ENCODE peak calls at places on chromosomes 2 and 18, in nine cellular contexts. One of them, this sample, is unnamed.

GRCh38 chr2:119856469-119856901 is 96.8 kb downstream of the PTPN4 start:
- DNase-seq in SK-N-SH: no peak
- DNase-seq in GM23338: no peak
- DNase-seq in HepG2: no peak
- DNase-seq in K562: peak
- DNase-seq in GM12878: no peak
- DNase-seq in A549: no peak
- DNase-seq in Panc1: no peak
- DNase-seq in HCT116: no peak
- DNase-seq in this sample: no peak

GRCh38 chr2:232525796-232526195 is at the start of gene CHRND:
- DNase-seq in SK-N-SH: peak
- DNase-seq in GM23338: no peak
- DNase-seq in GM12878: no peak
- DNase-seq in K562: no peak
- DNase-seq in A549: peak
- DNase-seq in HCT116: no peak
- DNase-seq in Panc1: no peak
- DNase-seq in HepG2: peak
- DNase-seq in this sample: no peak

GRCh38 chr2:196263181-196263747 is 91.9 kb upstream of the STK17B start:
- DNase-seq in GM23338: no peak
- DNase-seq in HepG2: no peak
- DNase-seq in A549: no peak
- DNase-seq in GM12878: peak
- DNase-seq in K562: peak
- DNase-seq in SK-N-SH: no peak
- DNase-seq in Panc1: no peak
- DNase-seq in HCT116: no peak
- DNase-seq in this sample: peak

GRCh38 chr2:29114841-29115609 is at the start of gene CLIP4:
- DNase-seq in GM23338: peak
- DNase-seq in HCT116: no peak
- DNase-seq in HepG2: no peak
- DNase-seq in K562: no peak
- DNase-seq in A549: peak
- DNase-seq in GM12878: no peak
- DNase-seq in Panc1: no peak
- DNase-seq in SK-N-SH: peak
- DNase-seq in this sample: no peak

GRCh38 chr2:79984476-79984875 is 320.1 kb downstream of the LRRTM1 start:
- DNase-seq in SK-N-SH: no peak
- DNase-seq in GM12878: no peak
- DNase-seq in A549: no peak
- DNase-seq in HCT116: no peak
- DNase-seq in GM23338: no peak
- DNase-seq in HepG2: no peak
- DNase-seq in Panc1: no peak
- DNase-seq in K562: no peak
- DNase-seq in this sample: no peak

GRCh38 chr2:241546771-241547498 is 11.6 kb upstream of the BOK start:
- DNase-seq in SK-N-SH: peak
- DNase-seq in GM23338: peak
- DNase-seq in HCT116: no peak
- DNase-seq in Panc1: no peak
- DNase-seq in HepG2: peak
- DNase-seq in GM12878: no peak
- DNase-seq in A549: no peak
- DNase-seq in K562: peak
- DNase-seq in this sample: no peak

GRCh38 chr2:8118940-8119781 is 562.7 kb upstream of the ID2 start:
- DNase-seq in HCT116: no peak
- DNase-seq in HepG2: no peak
- DNase-seq in A549: no peak
- DNase-seq in GM23338: no peak
- DNase-seq in SK-N-SH: no peak
- DNase-seq in K562: no peak
- DNase-seq in GM12878: no peak
- DNase-seq in Panc1: no peak
- DNase-seq in this sample: no peak

GRCh38 chr18:25349926-25350560 is 1.9 kb downstream of the ZNF521 start:
- DNase-seq in Panc1: no peak
- DNase-seq in GM23338: peak
- DNase-seq in K562: no peak
- DNase-seq in A549: no peak
- DNase-seq in HepG2: no peak
- DNase-seq in HCT116: no peak
- DNase-seq in GM12878: no peak
- DNase-seq in SK-N-SH: peak
- DNase-seq in this sample: no peak

GRCh38 chr2:205510345-205510744 is 172.0 kb upstream of the NRP2 start:
- DNase-seq in Panc1: no peak
- DNase-seq in K562: no peak
- DNase-seq in HCT116: no peak
- DNase-seq in HepG2: peak
- DNase-seq in GM23338: no peak
- DNase-seq in A549: no peak
- DNase-seq in GM12878: no peak
- DNase-seq in SK-N-SH: no peak
- DNase-seq in this sample: no peak

GRCh38 chr2:44205169-44205568 is 36.5 kb downstream of the PPM1B start:
- DNase-seq in Panc1: no peak
- DNase-seq in HepG2: no peak
- DNase-seq in SK-N-SH: no peak
- DNase-seq in GM12878: peak
- DNase-seq in HCT116: no peak
- DNase-seq in K562: no peak
- DNase-seq in GM23338: no peak
- DNase-seq in A549: no peak
- DNase-seq in this sample: no peak

GRCh38 chr2:177784449-177784845 is 288.1 kb downstream of the PDE11A start:
- DNase-seq in SK-N-SH: no peak
- DNase-seq in K562: no peak
- DNase-seq in HCT116: no peak
- DNase-seq in Panc1: no peak
- DNase-seq in A549: no peak
- DNase-seq in GM23338: no peak
- DNase-seq in GM12878: no peak
- DNase-seq in HepG2: no peak
- DNase-seq in this sample: no peak
- TF ChIP-seq REST in SK-N-SH: no peak
- TF ChIP-seq REST in K562: no peak
- TF ChIP-seq REST in HCT116: no peak
- TF ChIP-seq REST in Panc1: no peak
- TF ChIP-seq REST in A549: no peak
- TF ChIP-seq REST in GM23338: no peak
- TF ChIP-seq REST in GM12878: no peak
- TF ChIP-seq REST in HepG2: no peak
- TF ChIP-seq REST in this sample: no peak

GRCh38 chr2:170885130-170885791 is 43.8 kb upstream of the GORASP2 start:
- DNase-seq in HCT116: no peak
- DNase-seq in GM12878: no peak
- DNase-seq in SK-N-SH: no peak
- DNase-seq in K562: no peak
- DNase-seq in HepG2: no peak
- DNase-seq in GM23338: peak
- DNase-seq in A549: no peak
- DNase-seq in Panc1: no peak
- DNase-seq in this sample: no peak
- TF ChIP-seq CTCF in HCT116: no peak
- TF ChIP-seq CTCF in GM12878: no peak
- TF ChIP-seq CTCF in SK-N-SH: peak
- TF ChIP-seq CTCF in K562: peak
- TF ChIP-seq CTCF in HepG2: no peak
- TF ChIP-seq CTCF in GM23338: no peak
- TF ChIP-seq CTCF in A549: no peak
- TF ChIP-seq CTCF in Panc1: no peak
- TF ChIP-seq CTCF in this sample: no peak

GRCh38 chr2:39050109-39050508 is 70.7 kb downstream of the SOS1 start:
- DNase-seq in HCT116: no peak
- DNase-seq in GM12878: no peak
- DNase-seq in A549: no peak
- DNase-seq in HepG2: no peak
- DNase-seq in GM23338: no peak
- DNase-seq in K562: no peak
- DNase-seq in Panc1: no peak
- DNase-seq in SK-N-SH: no peak
- DNase-seq in this sample: no peak
- TF ChIP-seq REST in HCT116: no peak
- TF ChIP-seq REST in GM12878: no peak
- TF ChIP-seq REST in A549: no peak
- TF ChIP-seq REST in HepG2: no peak
- TF ChIP-seq REST in GM23338: no peak
- TF ChIP-seq REST in K562: no peak
- TF ChIP-seq REST in Panc1: no peak
- TF ChIP-seq REST in SK-N-SH: no peak
- TF ChIP-seq REST in this sample: no peak

DNA sequence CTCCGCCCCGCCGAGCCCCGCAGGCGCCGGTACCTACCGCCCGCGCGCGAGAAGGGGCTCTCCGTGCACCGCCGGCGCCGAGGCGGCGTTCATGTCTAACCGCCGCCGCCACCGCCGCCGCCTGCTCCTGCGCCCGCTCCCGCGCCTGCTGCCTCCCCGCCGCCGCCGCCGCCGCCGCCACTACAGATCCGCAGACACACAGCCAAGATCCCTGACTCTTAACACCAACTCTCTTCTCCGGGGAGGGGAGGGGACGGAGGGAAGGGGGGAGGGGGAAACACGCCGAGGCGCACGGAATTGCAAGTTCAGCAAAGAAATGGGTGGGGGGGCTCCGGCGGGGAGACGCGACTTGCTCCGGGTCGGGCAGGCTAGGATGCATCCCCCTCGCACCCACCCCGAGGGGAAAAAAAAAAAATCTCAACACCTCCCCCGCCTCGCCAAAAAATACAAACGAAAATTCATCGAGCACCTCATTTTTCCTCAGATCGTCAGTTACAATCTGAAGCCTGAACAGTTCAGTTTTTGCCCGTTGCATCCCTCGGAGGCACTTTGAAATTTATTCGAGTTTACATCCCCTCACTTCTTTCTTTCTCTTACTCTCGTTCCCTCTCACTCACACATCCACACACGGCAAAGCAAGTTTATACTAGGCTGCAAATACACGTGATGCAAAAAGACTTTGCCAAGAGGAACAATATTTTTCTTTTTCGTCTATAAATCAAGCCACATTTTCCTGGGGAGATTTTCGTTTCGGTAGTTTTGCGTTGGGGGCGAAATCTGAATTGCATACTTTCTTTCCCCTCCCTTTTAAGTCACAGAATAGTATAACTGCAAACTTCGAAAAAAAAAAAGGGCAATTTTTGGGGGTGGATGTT is at the start of gene TCF4:
- DNase-seq in Panc1: no peak
- DNase-seq in A549: peak
- DNase-seq in GM12878: no peak
- DNase-seq in GM23338: peak
- DNase-seq in K562: peak
- DNase-seq in HCT116: no peak
- DNase-seq in HepG2: no peak
- DNase-seq in SK-N-SH: peak
- DNase-seq in this sample: peak
- TF ChIP-seq CTCF in Panc1: no peak
- TF ChIP-seq CTCF in A549: no peak
- TF ChIP-seq CTCF in GM12878: no peak
- TF ChIP-seq CTCF in GM23338: no peak
- TF ChIP-seq CTCF in K562: no peak
- TF ChIP-seq CTCF in HCT116: no peak
- TF ChIP-seq CTCF in HepG2: no peak
- TF ChIP-seq CTCF in SK-N-SH: no peak
- TF ChIP-seq CTCF in this sample: no peak

GRCh38 chr18:13379930-13380665 is 161.5 kb downstream of the LDLRAD4 start:
- DNase-seq in HCT116: no peak
- DNase-seq in GM23338: no peak
- DNase-seq in HepG2: no peak
- DNase-seq in K562: no peak
- DNase-seq in A549: no peak
- DNase-seq in Panc1: no peak
- DNase-seq in SK-N-SH: peak
- DNase-seq in GM12878: no peak
- DNase-seq in this sample: no peak
- TF ChIP-seq REST in HCT116: no peak
- TF ChIP-seq REST in GM23338: no peak
- TF ChIP-seq REST in HepG2: no peak
- TF ChIP-seq REST in K562: no peak
- TF ChIP-seq REST in A549: no peak
- TF ChIP-seq REST in Panc1: no peak
- TF ChIP-seq REST in SK-N-SH: no peak
- TF ChIP-seq REST in GM12878: no peak
- TF ChIP-seq REST in this sample: no peak